ENCODE peak calls at places on chromosomes 16 and 17, in seven cellular contexts. K is psoas muscle; J is effector memory CD4-positive, alpha-beta T cell; C is tibial artery; S is neural progenitor cell; N is dorsolateral prefrontal cortex; R is mesendoderm. W is an unnamed sample.

GRCh38 chr17:16171613-16172012 is 43.7 kb downstream of the NCOR1 start:
- DNase-seq in K (no peak), J (no peak), C (no peak), S (no peak), N (no peak), R (no peak), W (no peak)

GRCh38 chr16:24178496-24178895 is 77.6 kb upstream of the CACNG3 start:
- DNase-seq in K (no peak), J (no peak), C (no peak), S (peak; percentile 74), N (no peak), R (peak; percentile 49), W (no peak)

GRCh38 chr17:36481829-36482228 is 4.7 kb upstream of the ZNHIT3 start:
- DNase-seq in K (no peak), J (no peak), C (no peak), S (no peak), N (no peak), R (no peak), W (no peak)

GRCh38 chr17:4005296-4006164 is 41.3 kb upstream of the ATP2A3 start:
- DNase-seq in K (no peak), J (no peak), C (no peak), S (no peak), N (no peak), R (no peak), W (no peak)

GRCh38 chr16:5951486-5951885 is 853.9 kb upstream of the EEF2KMT start:
- DNase-seq in K (no peak), J (no peak), C (no peak), S (no peak), N (no peak), R (no peak), W (no peak)

GRCh38 chr17:31068291-31068690 is 26.5 kb upstream of the NF1 start:
- DNase-seq in K (no peak), J (peak; percentile 2), C (peak; percentile 37), S (peak; percentile 42), N (peak; percentile 48), R (peak; percentile 79), W (no peak)

GRCh38 chr17:5837055-5837491 is 233.1 kb upstream of the WSCD1 start:
- DNase-seq in K (no peak), J (no peak), C (no peak), S (no peak), N (no peak), R (no peak), W (no peak)

GRCh38 chr17:31916496-31917064 is 15.1 kb upstream of the UTP6 start:
- DNase-seq in K (no peak), J (no peak), C (no peak), S (no peak), N (no peak), R (no peak), W (no peak)

GRCh38 chr17:77619326-77619725 is 339.2 kb upstream of the TNRC6C start:
- DNase-seq in K (no peak), J (no peak), C (no peak), S (no peak), N (no peak), R (no peak), W (no peak)

GRCh38 chr17:37527249-37527851 is 37.7 kb downstream of the DUSP14 start:
- DNase-seq in K (no peak), J (no peak), C (no peak), S (peak; percentile 68), N (no peak), R (peak; percentile 79), W (no peak)

GRCh38 chr17:78313735-78314648 is 45.9 kb downstream of the SOCS3 start:
- DNase-seq in K (peak; percentile 78), J (peak; percentile 55), C (peak; percentile 49), S (peak; percentile 75), N (no peak), R (peak; percentile 95), W (no peak)

DNA sequence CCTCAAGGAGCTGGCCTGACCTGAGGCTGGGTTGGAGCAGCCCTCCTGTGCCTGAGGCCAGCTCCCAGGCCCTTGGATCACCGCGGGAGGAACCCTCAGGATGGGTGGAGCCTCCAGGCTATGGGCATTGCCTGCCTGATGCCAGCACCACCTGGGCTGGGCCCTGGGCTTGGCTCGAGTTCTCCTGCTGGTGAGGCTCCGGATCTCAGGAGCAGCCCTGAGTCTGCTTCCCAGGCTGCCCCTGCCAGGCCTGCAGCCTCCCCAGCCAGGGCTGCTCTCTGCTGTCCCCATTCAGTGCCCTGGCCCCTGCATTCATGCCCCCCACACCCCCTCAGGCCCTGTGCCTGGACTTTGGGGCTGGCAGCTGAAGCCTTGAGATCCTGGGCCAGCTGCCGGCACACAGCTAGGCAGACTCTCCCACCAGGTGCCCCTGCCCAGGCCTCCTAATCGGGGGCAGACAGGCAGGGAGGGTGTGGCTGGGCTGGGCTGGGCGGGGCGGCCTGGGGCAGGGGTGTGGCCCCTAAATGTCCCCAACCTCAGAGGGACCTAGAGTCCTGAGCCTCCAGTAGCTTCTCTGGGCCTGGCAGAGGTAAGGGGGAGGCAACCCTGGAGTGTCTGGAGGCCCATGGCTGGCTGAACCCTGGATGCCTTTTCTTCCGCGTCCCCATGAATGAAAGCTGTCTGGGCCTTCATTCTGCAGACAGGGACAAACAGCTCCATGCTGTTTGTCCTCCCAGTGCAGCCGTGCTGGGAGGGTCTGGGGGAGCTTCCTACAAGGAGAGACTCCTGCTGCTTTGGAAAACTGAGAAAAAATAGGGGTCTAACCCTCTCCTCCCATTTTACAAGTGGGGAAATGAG is 1.1 kb upstream of the PIGQ start:
- DNase-seq in K (no peak), J (no peak), C (no peak), S (no peak), N (no peak), R (no peak), W (no peak)
- H3K27ac ChIP-seq in K (no peak overlapping the region), J (peak overlapping the region; percentile 71), C (no peak overlapping the region), S (no peak overlapping the region), N (peak overlapping the region; percentile 82), R (no peak overlapping the region), W (no peak overlapping the region)

GRCh38 chr17:44118427-44119050 is 4.9 kb downstream of the HDAC5 start:
- DNase-seq in K (no peak), J (no peak), C (no peak), S (peak; percentile 65), N (no peak), R (peak; percentile 61), W (no peak)
- H3K27ac ChIP-seq in K (peak overlapping the region; percentile 21), J (no peak overlapping the region), C (peak overlapping the region; percentile 23), S (no peak overlapping the region), N (peak overlapping the region; percentile 24), R (no peak overlapping the region), W (no peak overlapping the region)

GRCh38 chr17:68734202-68734825 is 133.1 kb upstream of the FAM20A start:
- DNase-seq in K (no peak), J (no peak), C (no peak), S (no peak), N (no peak), R (no peak), W (no peak)

GRCh38 chr17:68731465-68731864 is 130.3 kb upstream of the FAM20A start:
- DNase-seq in K (no peak), J (no peak), C (no peak), S (no peak), N (no peak), R (peak; percentile 71), W (no peak)

GRCh38 chr17:68734911-68735310 is 133.7 kb upstream of the FAM20A start:
- DNase-seq in K (no peak), J (no peak), C (no peak), S (no peak), N (no peak), R (no peak), W (no peak)

GRCh38 chr17:68732301-68732749 is 131.2 kb upstream of the FAM20A start:
- DNase-seq in K (no peak), J (no peak), C (no peak), S (no peak), N (no peak), R (peak; percentile 98), W (no peak)

GRCh38 chr17:68733241-68734176 is 132.3 kb upstream of the FAM20A start:
- DNase-seq in K (no peak), J (no peak), C (peak; percentile 56), S (peak; percentile 35), N (no peak), R (peak; percentile 99), W (no peak)
- H3K27ac ChIP-seq in K (no peak overlapping the region), J (no peak overlapping the region), C (peak overlapping the region; percentile 25), S (no peak overlapping the region), N (no peak overlapping the region), R (peak overlapping the region; percentile 98), W (no peak overlapping the region)

DNA sequence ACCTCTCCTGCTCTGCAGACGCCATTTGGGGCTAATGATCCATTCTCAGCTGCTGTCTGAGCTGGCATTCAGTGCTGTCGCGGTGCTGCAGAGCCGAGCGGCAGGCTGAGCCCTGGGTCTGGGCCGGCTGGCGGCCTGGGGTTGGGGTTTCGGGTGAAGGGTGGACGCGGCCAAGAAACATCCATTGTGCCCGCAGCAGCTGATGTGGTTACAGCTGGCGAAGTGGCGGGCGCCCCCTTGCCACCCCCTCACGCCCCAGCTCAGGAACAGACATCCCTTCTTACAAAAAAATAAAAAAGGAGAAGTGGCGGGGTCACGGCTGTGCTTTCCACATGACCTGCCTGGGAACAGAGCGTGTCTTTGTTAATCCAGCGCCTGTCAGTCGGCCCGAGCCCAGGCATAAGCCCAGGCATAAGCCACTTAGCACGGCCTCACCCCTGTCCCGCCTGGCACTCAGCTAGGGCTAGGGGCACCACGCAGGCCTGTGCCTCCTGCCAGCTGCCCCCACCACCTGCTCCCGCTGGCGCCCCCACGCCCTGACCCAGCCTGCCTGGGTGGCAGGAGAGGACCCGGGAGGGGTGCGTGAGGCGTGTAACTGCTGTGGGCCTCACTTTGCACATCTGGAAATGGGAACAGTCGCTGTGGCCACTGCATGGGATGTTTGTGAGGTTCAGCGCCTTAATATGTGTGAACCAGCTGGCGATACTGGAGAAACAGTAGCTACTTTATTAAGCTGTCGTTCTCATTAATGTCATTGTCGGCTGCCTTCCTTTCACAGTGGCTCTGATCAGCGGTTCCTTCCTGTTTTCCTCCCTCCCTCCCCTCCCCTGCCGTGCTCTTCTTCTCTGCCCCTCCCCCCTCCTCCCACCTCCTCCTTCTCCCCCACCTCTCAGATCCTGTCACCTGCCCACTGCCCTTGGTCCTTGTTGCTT is 197.7 kb upstream of the CIBAR2 start:
- DNase-seq in K (peak; percentile 87), J (no peak), C (peak; percentile 60), S (peak; percentile 74), N (peak; percentile 93), R (peak; percentile 62), W (peak; percentile 78)
- H3K27ac ChIP-seq in K (peak overlapping the region; percentile 77), J (no peak overlapping the region), C (no peak overlapping the region), S (no peak overlapping the region), N (peak overlapping the region; percentile 97), R (no peak overlapping the region), W (peak overlapping the region; percentile 98)

GRCh38 chr16:86069736-86070298 is 170.9 kb downstream of the IRF8 start:
- DNase-seq in K (no peak), J (no peak), C (no peak), S (no peak), N (no peak), R (no peak), W (no peak)
- H3K27ac ChIP-seq in K (no peak overlapping the region), J (no peak overlapping the region), C (no peak overlapping the region), S (no peak overlapping the region), N (no peak overlapping the region), R (no peak overlapping the region), W (no peak overlapping the region)

W was measured in caudate nucleus.